ENCODE peak calls at places on chromosome 21, in ten cellular contexts. I, K, S, W, X, L, B, C, H and U are unnamed samples. For H3K4me1 and H3K27me3, the result is how much of the 10 kb centered on the place peaks cover.

GRCh38 chr21:16570196-16570595 is 840.4 kb downstream of the USP25 start:
- DNase-seq in W (no peak), I (peak), X (no peak), S (no peak), B (no peak), K (no peak), C (no peak), H (no peak), L (no peak), U (no peak)

GRCh38 chr21:43851593-43851992 is 13.4 kb upstream of the AGPAT3 start:
- DNase-seq in B (no peak), S (no peak), L (no peak), H (no peak), W (no peak), X (peak), K (no peak), I (no peak), C (no peak), U (no peak)

GRCh38 chr21:19684328-19684727 is 1280.7 kb upstream of the TMPRSS15 start:
- DNase-seq in B (no peak), W (no peak), K (no peak), S (no peak), C (no peak), I (no peak), L (no peak), X (peak), H (no peak), U (no peak)

GRCh38 chr21:15732290-15732995 is 2.7 kb downstream of the USP25 start:
- DNase-seq in S (peak), C (no peak), X (no peak), B (no peak), L (no peak), K (no peak), H (no peak), I (peak), W (peak), U (no peak)

GRCh38 chr21:44375281-44375651 is 21.8 kb downstream of the TRPM2 start:
- DNase-seq in K (peak), S (no peak), W (no peak), B (no peak), L (no peak), C (peak), I (no peak), X (no peak), H (no peak), U (no peak)

GRCh38 chr21:16908087-16908486 is 604.8 kb upstream of the CXADR start:
- DNase-seq in H (no peak), X (no peak), I (peak), C (no peak), S (peak), L (no peak), K (no peak), B (no peak), W (no peak), U (no peak)

GRCh38 chr21:45265721-45266517 is 21.8 kb downstream of the POFUT2 start:
- DNase-seq in X (peak), B (no peak), W (no peak), I (no peak), H (peak), S (no peak), K (peak), C (no peak), L (no peak), U (no peak)

GRCh38 chr21:16072692-16073091 is 342.9 kb downstream of the USP25 start:
- DNase-seq in I (peak), K (no peak), S (peak), C (no peak), B (no peak), W (peak), X (no peak), H (no peak), L (no peak), U (no peak)

GRCh38 chr21:43639470-43640178 is 19.7 kb downstream of the HSF2BP start:
- DNase-seq in L (no peak), C (no peak), W (peak), I (peak), H (no peak), K (no peak), S (peak), B (no peak), X (no peak), U (no peak)

GRCh38 chr21:18168108-18168507 is 76.5 kb upstream of the CHODL start:
- DNase-seq in C (no peak), L (no peak), H (no peak), B (no peak), I (no peak), W (no peak), X (no peak), S (no peak), K (no peak), U (no peak)

GRCh38 chr21:25870084-25870483 is 135.3 kb downstream of the GABPA start:
- DNase-seq in B (no peak), L (no peak), C (no peak), S (no peak), I (no peak), K (no peak), H (no peak), W (no peak), X (no peak), U (no peak)

GRCh38 chr21:37829447-37829846 is 86.8 kb downstream of the KCNJ6 start:
- DNase-seq in L (no peak), B (no peak), W (peak), K (peak), C (peak), X (peak), I (peak), H (no peak), S (peak), U (no peak)

GRCh38 chr21:28078126-28078525 is 914.6 kb downstream of the LTN1 start:
- DNase-seq in B (no peak), L (no peak), W (no peak), X (no peak), S (no peak), H (no peak), K (no peak), I (no peak), C (no peak), U (no peak)

GRCh38 chr21:37459575-37459974 is 93.0 kb downstream of the DYRK1A start:
- DNase-seq in K (no peak), I (peak), H (no peak), X (no peak), L (no peak), B (no peak), W (no peak), C (no peak), S (peak), U (no peak)

GRCh38 chr21:44969965-44970755 is 30.3 kb downstream of the SLX9 start:
- DNase-seq in X (no peak), H (no peak), B (no peak), K (no peak), L (no peak), S (peak), W (no peak), C (no peak), I (peak), U (no peak)

GRCh38 chr21:44617071-44617501 is 5.2 kb downstream of the KRTAP10-8 start:
- DNase-seq in C (no peak), S (no peak), K (no peak), I (no peak), X (no peak), L (no peak), W (no peak), B (peak), H (no peak), U (no peak)

GRCh38 chr21:41316641-41317392 is at the start of gene FAM3B:
- DNase-seq in C (peak), H (no peak), S (no peak), L (peak), X (peak), W (peak), I (no peak), K (peak), B (peak), U (no peak)

GRCh38 chr21:26191609-26192008 is 21.0 kb upstream of the APP start:
- DNase-seq in H (no peak), S (no peak), L (no peak), C (no peak), I (no peak), B (no peak), K (no peak), X (no peak), W (no peak), U (no peak)

GRCh38 chr21:45318556-45319341 is 31.1 kb upstream of the POFUT2 start:
- DNase-seq in C (peak), S (no peak), X (peak), K (peak), I (peak), W (peak), L (no peak), H (peak), B (no peak), U (no peak)

GRCh38 chr21:44630440-44630839 is 3.5 kb downstream of the KRTAP10-9 start:
- DNase-seq in X (no peak), L (no peak), H (no peak), B (no peak), S (no peak), W (no peak), C (no peak), K (no peak), I (no peak), U (no peak)

GRCh38 chr21:17089121-17089520 is 423.7 kb upstream of the CXADR start:
- DNase-seq in L (no peak), H (no peak), K (no peak), W (peak), S (no peak), I (no peak), B (no peak), X (no peak), C (no peak), U (no peak)

GRCh38 chr21:45016031-45016430 is 58.3 kb upstream of the ADARB1 start:
- DNase-seq in H (peak), B (no peak), C (no peak), L (no peak), S (no peak), X (no peak), W (no peak), I (no peak), K (no peak), U (no peak)

DNA sequence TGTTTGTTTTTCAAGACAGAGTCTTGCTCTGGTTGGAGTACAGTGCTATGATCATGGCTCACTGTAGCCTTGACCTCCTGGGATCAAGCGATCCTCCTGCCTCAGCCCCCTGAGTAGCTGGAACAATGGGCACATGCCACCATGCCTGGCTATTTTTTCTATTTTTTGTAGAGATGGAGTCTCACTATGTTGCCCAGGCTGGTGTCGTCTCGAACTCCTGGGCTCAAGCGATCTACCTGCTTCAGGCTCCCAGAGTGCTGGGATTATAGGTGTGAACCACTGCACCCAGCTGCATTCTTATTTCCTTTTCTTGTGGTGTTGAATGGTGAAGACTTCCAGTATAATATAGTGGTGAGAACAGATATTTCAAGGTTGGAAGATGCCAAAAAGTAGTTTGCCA is 28.0 kb downstream of the B3GALT5 start:
- DNase-seq in C (no peak), H (no peak), X (no peak), W (no peak), S (no peak), I (no peak), K (no peak), B (no peak), L (no peak), U (no peak)
- H3K4me1 ChIP-seq in C (half or more), H (under half), X (under half), W (under half), S (under half), I (under half), K (under half), B (half or more), L (under half), U (under half)

GRCh38 chr21:31557421-31557955 is 102.0 kb upstream of the SOD1 start:
- DNase-seq in I (no peak), W (peak), H (peak), S (no peak), L (no peak), C (no peak), B (peak), K (no peak), X (peak), U (no peak)
- H3K4me3 ChIP-seq in I (no peak), W (peak), H (peak), S (no peak), L (peak), C (peak), B (peak), K (peak), X (no peak), U (peak)

GRCh38 chr21:42353623-42354022 is 2.8 kb upstream of the TFF2 start:
- DNase-seq in X (no peak), S (no peak), L (no peak), C (no peak), K (peak), W (no peak), B (no peak), I (no peak), H (no peak), U (no peak)
- H3K27me3 ChIP-seq in X (under half), S (under half), L (under half), C (under half), K (under half), W (under half), B (under half), I (under half), H (under half), U (under half)

GRCh38 chr21:39109163-39109530 is 74.1 kb downstream of the PSMG1 start:
- DNase-seq in C (no peak), X (no peak), I (no peak), L (no peak), S (no peak), B (no peak), K (no peak), H (no peak), W (no peak), U (no peak)
- H3K4me1 ChIP-seq in C (under half), X (under half), I (under half), L (under half), S (under half), B (under half), K (under half), H (under half), W (under half), U (under half)

GRCh38 chr21:31872072-31872451 is 758 bp upstream of the HUNK start:
- DNase-seq in K (no peak), W (no peak), X (no peak), L (no peak), I (no peak), C (no peak), B (peak), H (no peak), S (no peak), U (no peak)
- H3K4me3 ChIP-seq in K (peak), W (peak), X (peak), L (peak), I (no peak), C (peak), B (peak), H (peak), S (peak), U (no peak)

GRCh38 chr21:39073717-39074116 is 109.5 kb downstream of the PSMG1 start:
- DNase-seq in S (peak), X (no peak), L (no peak), H (no peak), K (no peak), B (no peak), W (no peak), I (no peak), C (no peak), U (no peak)

GRCh38 chr21:39071623-39072214 is 111.5 kb downstream of the PSMG1 start:
- DNase-seq in X (no peak), I (peak), K (no peak), H (no peak), C (no peak), L (no peak), W (peak), S (peak), B (no peak), U (no peak)

GRCh38 chr21:39074508-39074907 is 108.7 kb downstream of the PSMG1 start:
- DNase-seq in L (no peak), X (no peak), K (no peak), S (no peak), W (no peak), C (no peak), I (no peak), H (no peak), B (no peak), U (no peak)

GRCh38 chr21:39073063-39073462 is 110.2 kb downstream of the PSMG1 start:
- DNase-seq in W (no peak), C (no peak), L (no peak), K (no peak), S (no peak), I (no peak), B (no peak), X (no peak), H (no peak), U (no peak)

GRCh38 chr21:39072468-39072867 is 110.8 kb downstream of the PSMG1 start:
- DNase-seq in I (no peak), X (no peak), L (no peak), C (no peak), S (no peak), W (no peak), B (no peak), H (no peak), K (no peak), U (no peak)
- H3K27me3 ChIP-seq in I (under half), X (under half), L (under half), C (under half), S (under half), W (under half), B (under half), H (under half), K (under half), U (under half)

GRCh38 chr21:35578831-35579470 is 481.4 kb downstream of the SETD4 start:
- DNase-seq in H (no peak), B (no peak), X (no peak), W (no peak), I (peak), S (peak), C (no peak), K (no peak), L (no peak), U (no peak)
- H3K4me1 ChIP-seq in H (under half), B (under half), X (under half), W (under half), I (under half), S (under half), C (under half), K (under half), L (under half), U (under half)

GRCh38 chr21:46326110-46326703 is 2.3 kb downstream of the PCNT start:
- DNase-seq in B (peak), L (no peak), C (no peak), H (no peak), W (no peak), S (no peak), K (no peak), I (no peak), X (no peak), U (no peak)
- H3K4me3 ChIP-seq in B (peak), L (no peak), C (no peak), H (no peak), W (peak), S (peak), K (no peak), I (no peak), X (no peak), U (no peak)

GRCh38 chr21:33013618-33014017 is 12.1 kb upstream of the OLIG2 start:
- DNase-seq in W (no peak), S (no peak), X (no peak), B (no peak), H (no peak), C (no peak), L (no peak), I (no peak), K (no peak), U (no peak)
- H3K27me3 ChIP-seq in W (half or more), S (under half), X (under half), B (under half), H (under half), C (half or more), L (under half), I (under half), K (under half), U (under half)

GRCh38 chr21:29904359-29905282 is 35.2 kb downstream of the GRIK1 start:
- DNase-seq in C (no peak), L (no peak), K (no peak), W (no peak), X (no peak), H (no peak), S (peak), I (peak), B (peak), U (no peak)
- H3K4me1 ChIP-seq in C (under half), L (under half), K (under half), W (under half), X (under half), H (under half), S (under half), I (under half), B (under half), U (under half)